ENCODE peak calls at places on chromosomes 16 and 17, in four cellular contexts. P, O, Q and H are unnamed samples.

GRCh38 chr17:31902693-31903092 is 1.2 kb upstream of the UTP6 start:
- DNase-seq in P (no peak), O (no peak), Q (no peak), H (no peak)

GRCh38 chr17:57256708-57257112 is 387 bp downstream of the MSI2 start:
- DNase-seq in P (peak), O (peak), Q (no peak), H (no peak)

GRCh38 chr17:45241315-45242011 is 19.8 kb downstream of the FMNL1 start:
- DNase-seq in P (no peak), O (peak), Q (no peak), H (peak)

GRCh38 chr16:57372372-57373116 is at the start of gene CX3CL1:
- DNase-seq in P (no peak), O (no peak), Q (peak), H (peak)

GRCh38 chr17:52157603-52158449 is 688 bp downstream of the CA10 start:
- DNase-seq in P (no peak), O (no peak), Q (no peak), H (no peak)

GRCh38 chr17:49730787-49731441 is 23.1 kb upstream of the SLC35B1 start:
- DNase-seq in P (no peak), O (no peak), Q (no peak), H (no peak)

GRCh38 chr17:68512967-68513474 is 791 bp downstream of the PRKAR1A start:
- DNase-seq in P (peak), O (peak), Q (no peak), H (no peak)

GRCh38 chr16:17225551-17225950 is 245.2 kb downstream of the XYLT1 start:
- DNase-seq in P (no peak), O (no peak), Q (no peak), H (no peak)

GRCh38 chr17:73210002-73210678 is 17.3 kb downstream of the COG1 start:
- DNase-seq in P (peak), O (peak), Q (no peak), H (no peak)

GRCh38 chr16:19639986-19640421 is 78.0 kb downstream of the KNOP1 start:
- DNase-seq in P (no peak), O (no peak), Q (no peak), H (no peak)

GRCh38 chr17:82237083-82237745 is 8.4 kb downstream of the SLC16A3 start:
- DNase-seq in P (no peak), O (no peak), Q (no peak), H (peak)

GRCh38 chr17:7634384-7634783 is 4.4 kb downstream of the SHBG start:
- DNase-seq in P (peak), O (peak), Q (no peak), H (peak)

GRCh38 chr16:57675752-57676623 is 7.9 kb downstream of the ADGRG3 start:
- DNase-seq in P (no peak), O (peak), Q (no peak), H (peak)

GRCh38 chr16:81261049-81261648 is 22.7 kb downstream of the BCO1 start:
- DNase-seq in P (peak), O (peak), Q (peak), H (peak)

GRCh38 chr16:27245276-27246231 is 23.0 kb downstream of the NSMCE1 start:
- DNase-seq in P (no peak), O (peak), Q (no peak), H (no peak)

GRCh38 chr16:75219838-75220237 is 1.1 kb downstream of the CTRB1 start:
- DNase-seq in P (no peak), O (no peak), Q (no peak), H (no peak)

GRCh38 chr17:10059684-10060211 is 138.7 kb downstream of the GAS7 start:
- DNase-seq in P (no peak), O (no peak), Q (no peak), H (no peak)

GRCh38 chr17:40322417-40323315 is 13.7 kb downstream of the RARA start:
- DNase-seq in P (no peak), O (peak), Q (peak), H (no peak)

GRCh38 chr17:14488958-14489550 is 188.2 kb downstream of the HS3ST3B1 start:
- DNase-seq in P (no peak), O (no peak), Q (no peak), H (no peak)

GRCh38 chr17:80270836-80271235 is 10.2 kb downstream of the RNF213 start:
- DNase-seq in P (peak), O (peak), Q (peak), H (peak)

GRCh38 chr17:21127508-21128077 is 829 bp downstream of the DHRS7B start:
- DNase-seq in P (no peak), O (no peak), Q (no peak), H (no peak)

GRCh38 chr17:51078009-51078592 is 42.6 kb downstream of the SPAG9 start:
- DNase-seq in P (no peak), O (no peak), Q (no peak), H (no peak)

GRCh38 chr16:55052335-55053070 is 121.8 kb downstream of the IRX5 start:
- DNase-seq in P (no peak), O (no peak), Q (no peak), H (no peak)

GRCh38 chr17:80187090-80187489 is 17.3 kb downstream of the CARD14 start:
- DNase-seq in P (no peak), O (no peak), Q (no peak), H (no peak)

GRCh38 chr16:49592507-49593422 is 219.2 kb downstream of the C16orf78 start:
- DNase-seq in P (peak), O (peak), Q (peak), H (peak)

GRCh38 chr16:55418586-55418985 is 60.4 kb upstream of the MMP2 start:
- DNase-seq in P (peak), O (no peak), Q (no peak), H (peak)

GRCh38 chr16:1839554-1839953 is 12.5 kb downstream of the FAHD1 start:
- DNase-seq in P (peak), O (no peak), Q (no peak), H (no peak)

DNA sequence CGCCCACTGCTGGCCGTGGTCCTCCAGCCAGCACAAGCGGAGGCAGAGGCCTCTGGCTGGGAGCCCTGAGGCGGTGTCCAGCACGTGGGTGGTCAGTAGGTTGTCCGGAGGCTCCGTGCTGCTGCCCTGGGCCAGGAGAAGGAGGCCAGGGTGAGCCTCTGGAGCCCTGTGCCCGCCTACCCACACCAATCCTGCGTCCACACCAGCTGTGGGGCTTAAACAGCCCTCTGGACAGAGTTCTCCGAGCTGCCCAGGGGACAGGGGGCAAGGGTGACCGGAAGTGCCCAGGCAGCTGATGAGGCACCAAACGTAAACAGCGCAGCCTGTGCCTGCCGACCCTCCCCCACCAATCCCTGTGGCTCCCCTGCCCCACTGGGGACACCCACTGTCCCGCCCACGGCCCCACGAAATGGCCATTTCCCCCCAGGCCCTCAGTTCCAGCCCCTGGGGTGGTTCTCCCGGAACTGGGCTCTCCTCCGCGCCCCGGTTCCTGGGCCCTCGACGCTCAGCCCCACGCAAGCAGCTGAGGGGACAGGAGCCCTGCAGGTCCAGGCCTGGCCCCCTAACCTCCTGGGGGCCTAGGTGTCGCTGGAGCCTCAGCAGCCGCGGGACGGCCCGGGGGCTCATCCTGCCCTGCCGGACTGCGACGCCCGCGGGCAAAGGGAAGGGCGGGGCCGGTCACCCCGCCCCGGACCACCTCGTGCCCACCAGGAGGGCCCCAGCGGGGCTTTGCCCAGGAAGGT is 27.9 kb upstream of the DBNDD1 start:
- DNase-seq in P (no peak), O (no peak), Q (peak), H (peak)
- TF ChIP-seq ELF4 in P (no peak), O (no peak), Q (peak), H (no peak)

DNA sequence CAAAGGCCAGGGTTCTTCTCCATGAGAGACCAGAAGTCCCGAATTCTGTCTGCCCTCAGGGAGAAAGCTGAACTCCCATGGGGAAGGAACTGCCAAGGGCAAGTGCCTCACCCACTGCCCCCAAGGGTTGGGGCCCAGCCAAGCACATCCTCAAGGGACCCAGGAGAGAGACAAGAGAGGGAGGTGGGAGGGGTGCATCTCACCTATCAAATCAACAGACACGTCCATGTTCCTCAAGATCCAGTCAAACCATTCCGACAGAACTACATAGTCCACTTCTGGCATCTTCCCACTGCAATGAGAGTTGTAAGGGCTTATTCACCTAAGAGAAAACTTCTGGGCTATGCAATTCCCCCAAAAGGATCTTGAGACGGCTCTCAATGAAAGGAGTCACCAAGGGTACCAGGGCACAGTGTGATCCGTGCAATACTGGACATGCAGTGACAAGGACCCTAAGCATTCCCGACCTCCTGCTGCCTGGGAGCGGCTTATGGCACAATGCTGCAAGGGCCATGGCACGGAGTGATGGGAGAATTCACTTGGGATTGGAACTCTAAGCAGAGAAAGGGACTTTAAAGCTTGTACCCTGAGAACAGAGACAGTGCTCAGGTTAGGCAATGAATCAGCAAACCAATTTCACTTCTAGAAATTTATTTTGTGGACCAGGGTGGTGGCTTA is 32.2 kb downstream of the TK2 start:
- DNase-seq in P (no peak), O (no peak), Q (no peak), H (no peak)
- TF ChIP-seq ELF4 in P (no peak), O (no peak), Q (no peak), H (no peak)

GRCh38 chr17:41595585-41595984 is 8.9 kb upstream of the KRT14 start:
- DNase-seq in P (no peak), O (no peak), Q (no peak), H (no peak)

GRCh38 chr17:41589301-41589700 is 2.6 kb upstream of the KRT14 start:
- DNase-seq in P (no peak), O (no peak), Q (no peak), H (no peak)

GRCh38 chr17:41594363-41594915 is 7.7 kb upstream of the KRT14 start:
- DNase-seq in P (no peak), O (no peak), Q (no peak), H (no peak)

GRCh38 chr17:41593306-41594095 is 6.8 kb upstream of the KRT14 start:
- DNase-seq in P (no peak), O (no peak), Q (no peak), H (no peak)

GRCh38 chr17:41592601-41593305 is 6.1 kb upstream of the KRT14 start:
- DNase-seq in P (no peak), O (no peak), Q (no peak), H (no peak)
- TF ChIP-seq ELF4 in P (no peak), O (no peak), Q (no peak), H (no peak)

DNA sequence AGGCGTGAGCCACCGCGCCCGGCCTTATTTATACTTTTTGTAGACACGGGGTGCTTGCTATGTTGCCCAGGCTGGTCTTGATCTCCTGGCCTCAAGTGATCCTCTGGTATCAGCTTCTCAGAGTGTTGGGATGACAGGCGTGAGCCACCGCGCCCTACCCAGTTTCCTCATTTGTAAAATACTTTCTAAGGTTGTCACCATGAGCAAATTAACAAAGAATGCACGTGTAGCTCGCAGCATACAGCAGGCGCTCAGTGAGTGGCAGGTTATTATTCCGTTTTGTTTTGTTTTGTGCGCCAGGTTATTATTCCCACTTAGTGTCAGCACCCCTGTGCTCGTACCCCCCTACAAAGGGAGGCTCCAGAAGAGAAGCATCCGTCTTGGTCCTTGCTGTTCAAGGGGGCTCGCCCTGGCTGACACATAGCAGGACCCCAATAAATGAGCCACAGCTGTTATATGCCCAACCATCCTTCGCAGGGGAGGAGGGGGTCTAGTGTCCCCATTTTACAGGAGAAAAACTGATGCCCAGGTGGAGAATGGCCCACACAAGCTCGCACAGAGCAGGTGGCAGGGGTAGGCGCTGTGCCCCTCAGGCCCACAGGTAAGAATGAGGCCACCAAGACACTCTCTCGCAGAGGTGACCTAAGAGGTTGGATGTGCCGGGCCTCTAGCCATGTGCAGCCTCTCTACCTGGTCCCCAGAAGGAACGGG is 686 bp upstream of the MIEF2 start:
- DNase-seq in P (no peak), O (no peak), Q (peak), H (no peak)
- TF ChIP-seq ELF4 in P (no peak), O (no peak), Q (no peak), H (no peak)

DNA sequence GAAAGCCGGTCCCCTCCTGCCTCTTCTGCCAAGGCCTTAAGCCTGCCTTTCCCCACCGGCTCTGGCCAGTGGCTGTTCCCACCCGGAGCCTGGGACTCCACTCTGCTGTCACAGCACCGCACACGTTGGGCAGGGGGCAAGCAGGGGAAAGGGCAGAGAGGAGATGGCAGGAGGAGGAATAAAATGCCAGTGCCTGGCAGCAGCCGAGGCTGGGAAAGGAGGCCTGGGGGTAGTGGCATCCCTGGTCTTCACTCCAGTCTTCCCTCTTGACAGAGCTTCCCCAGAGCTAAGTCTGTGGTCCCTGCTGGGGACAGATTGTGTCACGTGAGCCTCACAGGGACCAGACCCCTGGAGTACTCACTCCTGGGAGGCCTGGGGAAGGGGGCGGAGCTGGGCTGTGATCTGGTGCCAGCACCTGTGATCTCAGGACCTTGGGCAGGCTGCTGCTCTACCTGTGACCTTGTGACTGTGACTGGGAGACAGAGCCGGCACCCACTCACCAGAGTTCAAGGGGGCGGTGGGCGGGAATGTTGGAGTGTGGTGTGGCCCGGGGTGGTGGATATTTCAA is 97.2 kb upstream of the GSE1 start:
- DNase-seq in P (no peak), O (peak), Q (peak), H (no peak)
- TF ChIP-seq ELF4 in P (no peak), O (no peak), Q (no peak), H (no peak)

GRCh38 chr17:71511266-71511995 is 609.4 kb upstream of the SOX9 start:
- DNase-seq in P (peak), O (no peak), Q (no peak), H (no peak)
- TF ChIP-seq ELF4 in P (no peak), O (no peak), Q (no peak), H (no peak)

GRCh38 chr16:88421301-88421700 is 31.8 kb upstream of the ZFPM1 start:
- DNase-seq in P (no peak), O (no peak), Q (no peak), H (no peak)
- TF ChIP-seq ELF4 in P (no peak), O (no peak), Q (no peak), H (no peak)

DNA sequence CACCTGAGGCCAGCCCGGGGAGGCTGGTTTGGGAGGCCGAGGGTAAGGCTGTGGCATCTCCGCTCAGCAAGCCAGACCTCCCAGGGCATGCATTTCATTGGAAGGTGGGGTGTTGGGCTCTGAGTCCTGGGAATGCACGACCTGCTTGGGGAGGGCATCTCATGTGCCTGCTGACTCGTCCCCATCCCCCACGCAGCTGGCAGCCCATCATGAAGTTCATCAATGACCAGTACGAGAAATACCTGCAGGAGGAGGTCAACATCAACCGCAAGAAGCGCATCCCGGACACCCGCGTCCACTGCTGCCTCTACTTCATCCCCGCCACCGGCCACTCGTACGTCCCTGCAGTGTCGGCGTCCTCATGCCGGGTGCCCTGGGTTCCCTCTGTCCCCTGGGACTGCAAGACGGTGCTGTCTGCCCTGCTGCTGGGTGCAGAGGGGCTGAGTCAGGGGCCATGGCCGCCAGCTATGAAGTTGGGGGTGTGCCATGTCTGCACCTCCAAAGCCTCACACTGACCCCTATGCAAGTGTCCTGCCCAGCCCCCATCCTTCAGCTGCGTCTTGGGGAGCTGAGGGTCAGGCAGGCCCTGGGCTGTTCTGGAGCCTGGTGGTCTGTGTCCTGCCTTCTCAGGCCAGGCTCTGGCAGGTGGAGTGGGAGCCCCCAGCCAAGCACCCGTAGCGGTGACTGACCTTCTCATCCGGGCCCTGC is 347.9 kb downstream of the SEC14L1 start:
- DNase-seq in P (no peak), O (no peak), Q (no peak), H (no peak)
- TF ChIP-seq ELF4 in P (no peak), O (no peak), Q (no peak), H (no peak)

GRCh38 chr16:12272264-12272663 is 295.7 kb downstream of the SNX29 start:
- DNase-seq in P (no peak), O (no peak), Q (no peak), H (no peak)
- TF ChIP-seq ELF4 in P (no peak), O (no peak), Q (no peak), H (no peak)

DNA sequence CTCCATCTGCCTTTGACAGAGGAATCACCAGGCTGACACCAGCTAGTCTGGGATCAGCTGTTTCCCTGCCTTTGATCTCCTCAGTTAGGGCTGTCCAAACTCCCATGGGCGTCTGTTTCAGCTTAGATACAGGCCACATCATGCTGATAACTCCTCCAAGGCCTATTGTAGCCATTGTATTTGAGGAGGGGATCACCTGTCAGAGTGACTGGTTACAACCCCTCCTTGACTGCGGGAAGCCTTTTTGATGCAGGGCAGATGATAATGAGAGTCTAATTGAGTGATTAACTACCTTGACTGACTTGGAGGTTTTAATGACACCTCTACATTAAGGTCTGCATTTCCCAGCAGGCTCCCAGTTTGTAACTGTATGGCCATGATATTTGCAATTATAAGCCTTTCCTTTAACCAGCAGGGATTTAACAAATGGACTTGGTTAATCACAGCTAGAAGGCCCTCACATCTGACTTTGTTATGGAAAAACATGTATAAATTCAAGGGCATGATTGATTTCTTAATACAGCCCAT is 863.5 kb downstream of the KCNJ2 start:
- DNase-seq in P (peak), O (no peak), Q (no peak), H (peak)
- TF ChIP-seq ELF4 in P (no peak), O (no peak), Q (no peak), H (no peak)